ENCODE peak calls at places on chromosomes 6 and 20, in six cellular contexts. One of them, this sample, is unnamed.

GRCh38 chr6:33857301-33858052 is 53.7 kb upstream of the MLN start:
- DNase-seq in activated CD4-positive, CD25-positive, alpha-beta regulatory T cell treated with anti-CD3 and anti-CD28 coated beads, Interleukin-2, amount 50 U/mL, for 16 hours: no peak
- DNase-seq in iris pigment epithelial cell: no peak
- DNase-seq in hippocampal formation: no peak
- DNase-seq in RWPE1: no peak
- DNase-seq in EL: no peak
- DNase-seq in this sample: peak

GRCh38 chr6:113645576-113645970 is 211.6 kb upstream of the MARCKS start:
- DNase-seq in activated CD4-positive, CD25-positive, alpha-beta regulatory T cell treated with anti-CD3 and anti-CD28 coated beads, Interleukin-2, amount 50 U/mL, for 16 hours: no peak
- DNase-seq in iris pigment epithelial cell: peak
- DNase-seq in hippocampal formation: no peak
- DNase-seq in RWPE1: peak
- DNase-seq in EL: peak
- DNase-seq in this sample: peak

GRCh38 chr6:34234667-34235604 is 1.7 kb upstream of the HMGA1 start:
- DNase-seq in activated CD4-positive, CD25-positive, alpha-beta regulatory T cell treated with anti-CD3 and anti-CD28 coated beads, Interleukin-2, amount 50 U/mL, for 16 hours: no peak
- DNase-seq in iris pigment epithelial cell: no peak
- DNase-seq in hippocampal formation: no peak
- DNase-seq in RWPE1: no peak
- DNase-seq in EL: no peak
- DNase-seq in this sample: no peak

GRCh38 chr20:4684837-4685413 is 36.8 kb upstream of the PRND start:
- DNase-seq in activated CD4-positive, CD25-positive, alpha-beta regulatory T cell treated with anti-CD3 and anti-CD28 coated beads, Interleukin-2, amount 50 U/mL, for 16 hours: no peak
- DNase-seq in iris pigment epithelial cell: peak
- DNase-seq in hippocampal formation: no peak
- DNase-seq in RWPE1: no peak
- DNase-seq in EL: peak
- DNase-seq in this sample: peak

GRCh38 chr6:126631343-126631742 is 291.4 kb downstream of the CENPW start:
- DNase-seq in activated CD4-positive, CD25-positive, alpha-beta regulatory T cell treated with anti-CD3 and anti-CD28 coated beads, Interleukin-2, amount 50 U/mL, for 16 hours: no peak
- DNase-seq in iris pigment epithelial cell: no peak
- DNase-seq in hippocampal formation: no peak
- DNase-seq in RWPE1: no peak
- DNase-seq in EL: no peak
- DNase-seq in this sample: peak

GRCh38 chr6:34546551-34547321 is 9.4 kb downstream of the SPDEF start:
- DNase-seq in activated CD4-positive, CD25-positive, alpha-beta regulatory T cell treated with anti-CD3 and anti-CD28 coated beads, Interleukin-2, amount 50 U/mL, for 16 hours: no peak
- DNase-seq in iris pigment epithelial cell: no peak
- DNase-seq in hippocampal formation: no peak
- DNase-seq in RWPE1: no peak
- DNase-seq in EL: no peak
- DNase-seq in this sample: peak

GRCh38 chr20:45470262-45470931 is 844 bp downstream of the WFDC2 start:
- DNase-seq in activated CD4-positive, CD25-positive, alpha-beta regulatory T cell treated with anti-CD3 and anti-CD28 coated beads, Interleukin-2, amount 50 U/mL, for 16 hours: no peak
- DNase-seq in iris pigment epithelial cell: peak
- DNase-seq in hippocampal formation: peak
- DNase-seq in RWPE1: no peak
- DNase-seq in EL: peak
- DNase-seq in this sample: peak

GRCh38 chr6:150301871-150302800 is 66.7 kb upstream of the IYD start:
- DNase-seq in activated CD4-positive, CD25-positive, alpha-beta regulatory T cell treated with anti-CD3 and anti-CD28 coated beads, Interleukin-2, amount 50 U/mL, for 16 hours: no peak
- DNase-seq in iris pigment epithelial cell: peak
- DNase-seq in hippocampal formation: no peak
- DNase-seq in RWPE1: peak
- DNase-seq in EL: peak
- DNase-seq in this sample: peak

GRCh38 chr6:85756982-85757381 is 114.3 kb upstream of the SYNCRIP start:
- DNase-seq in activated CD4-positive, CD25-positive, alpha-beta regulatory T cell treated with anti-CD3 and anti-CD28 coated beads, Interleukin-2, amount 50 U/mL, for 16 hours: no peak
- DNase-seq in iris pigment epithelial cell: peak
- DNase-seq in hippocampal formation: no peak
- DNase-seq in RWPE1: peak
- DNase-seq in EL: peak
- DNase-seq in this sample: peak

GRCh38 chr6:163460307-163460782 is 45.8 kb downstream of the QKI start:
- DNase-seq in activated CD4-positive, CD25-positive, alpha-beta regulatory T cell treated with anti-CD3 and anti-CD28 coated beads, Interleukin-2, amount 50 U/mL, for 16 hours: no peak
- DNase-seq in iris pigment epithelial cell: peak
- DNase-seq in hippocampal formation: no peak
- DNase-seq in RWPE1: peak
- DNase-seq in EL: peak
- DNase-seq in this sample: peak

GRCh38 chr20:19824861-19825260 is 66.8 kb downstream of the RIN2 start:
- DNase-seq in activated CD4-positive, CD25-positive, alpha-beta regulatory T cell treated with anti-CD3 and anti-CD28 coated beads, Interleukin-2, amount 50 U/mL, for 16 hours: no peak
- DNase-seq in iris pigment epithelial cell: no peak
- DNase-seq in hippocampal formation: no peak
- DNase-seq in RWPE1: no peak
- DNase-seq in EL: no peak
- DNase-seq in this sample: peak

GRCh38 chr6:83371428-83371827 is 59.4 kb downstream of the ME1 start:
- DNase-seq in activated CD4-positive, CD25-positive, alpha-beta regulatory T cell treated with anti-CD3 and anti-CD28 coated beads, Interleukin-2, amount 50 U/mL, for 16 hours: no peak
- DNase-seq in iris pigment epithelial cell: peak
- DNase-seq in hippocampal formation: no peak
- DNase-seq in RWPE1: no peak
- DNase-seq in EL: peak
- DNase-seq in this sample: peak